ENCODE peak calls at places on chromosomes 11 and 22, in four cellular contexts. One of them, this sample, is unnamed.

GRCh38 chr11:73323464-73323863 is 15.4 kb downstream of the ARHGEF17 start:
- DNase-seq in H1: peak; percentile 80
- DNase-seq in K562: no peak
- DNase-seq in GM12878: no peak
- DNase-seq in this sample: peak; percentile 54

GRCh38 chr11:108887436-108888238 is 222.8 kb downstream of the DDX10 start:
- DNase-seq in H1: no peak
- DNase-seq in K562: no peak
- DNase-seq in GM12878: no peak
- DNase-seq in this sample: no peak

GRCh38 chr22:33332538-33332937 is 274.4 kb upstream of the SYN3 start:
- DNase-seq in H1: no peak
- DNase-seq in K562: peak; percentile 2
- DNase-seq in GM12878: no peak
- DNase-seq in this sample: no peak

GRCh38 chr11:62280452-62280851 is 10.5 kb downstream of the SCGB2A2 start:
- DNase-seq in H1: no peak
- DNase-seq in K562: no peak
- DNase-seq in GM12878: no peak
- DNase-seq in this sample: no peak

GRCh38 chr11:119125849-119126248 is 4.5 kb downstream of the HINFP start:
- DNase-seq in H1: no peak
- DNase-seq in K562: peak; percentile 19
- DNase-seq in GM12878: no peak
- DNase-seq in this sample: no peak

GRCh38 chr11:76701701-76702100 is 31.2 kb upstream of the LRRC32 start:
- DNase-seq in H1: no peak
- DNase-seq in K562: peak; percentile 60
- DNase-seq in GM12878: no peak
- DNase-seq in this sample: no peak

GRCh38 chr11:57567512-57568329 is at the start of gene UBE2L6:
- DNase-seq in H1: peak; percentile 80
- DNase-seq in K562: peak; percentile 69
- DNase-seq in GM12878: no peak
- DNase-seq in this sample: peak; percentile 91

GRCh38 chr11:128512478-128513127 is 74.8 kb downstream of the ETS1 start:
- DNase-seq in H1: no peak
- DNase-seq in K562: no peak
- DNase-seq in GM12878: no peak
- DNase-seq in this sample: no peak

GRCh38 chr11:62497132-62497915 is 49.3 kb downstream of the AHNAK start:
- DNase-seq in H1: no peak
- DNase-seq in K562: peak; percentile 38
- DNase-seq in GM12878: peak; percentile 13
- DNase-seq in this sample: peak; percentile 66

GRCh38 chr11:71580057-71581003 is 2.3 kb downstream of the KRTAP5-11 start:
- DNase-seq in H1: no peak
- DNase-seq in K562: peak; percentile 70
- DNase-seq in GM12878: no peak
- DNase-seq in this sample: peak; percentile 84

GRCh38 chr22:25210831-25211230 is 8.6 kb upstream of the CRYBB2 start:
- DNase-seq in H1: no peak
- DNase-seq in K562: no peak
- DNase-seq in GM12878: no peak
- DNase-seq in this sample: no peak

GRCh38 chr11:9815486-9816136 is 151.7 kb downstream of the SWAP70 start:
- DNase-seq in H1: no peak
- DNase-seq in K562: no peak
- DNase-seq in GM12878: no peak
- DNase-seq in this sample: no peak

GRCh38 chr22:23803001-23803819 is 16.4 kb downstream of the SMARCB1 start:
- DNase-seq in H1: no peak
- DNase-seq in K562: no peak
- DNase-seq in GM12878: no peak
- DNase-seq in this sample: no peak

GRCh38 chr11:59898652-59899051 is 20.1 kb downstream of the OOSP3 start:
- DNase-seq in H1: no peak
- DNase-seq in K562: no peak
- DNase-seq in GM12878: no peak
- DNase-seq in this sample: no peak

GRCh38 chr11:57491371-57492061 is 24.0 kb downstream of the SLC43A1 start:
- DNase-seq in H1: peak; percentile 90
- DNase-seq in K562: peak; percentile 76
- DNase-seq in GM12878: no peak
- DNase-seq in this sample: peak; percentile 73

GRCh38 chr11:33773399-33774355 is 643 bp downstream of the FBXO3 start:
- DNase-seq in H1: peak; percentile 78
- DNase-seq in K562: peak; percentile 18
- DNase-seq in GM12878: no peak
- DNase-seq in this sample: peak; percentile 39

GRCh38 chr11:73053964-73054363 is 88.2 kb downstream of the FCHSD2 start:
- DNase-seq in H1: no peak
- DNase-seq in K562: no peak
- DNase-seq in GM12878: no peak
- DNase-seq in this sample: peak; percentile 17

GRCh38 chr11:73520358-73521061 is 77.4 kb downstream of the FAM168A start:
- DNase-seq in H1: no peak
- DNase-seq in K562: no peak
- DNase-seq in GM12878: peak; percentile 47
- DNase-seq in this sample: peak; percentile 32

GRCh38 chr11:77770629-77771028 is 49.9 kb downstream of the RSF1 start:
- DNase-seq in H1: no peak
- DNase-seq in K562: no peak
- DNase-seq in GM12878: no peak
- DNase-seq in this sample: no peak

GRCh38 chr11:63710476-63711217 is 29.3 kb downstream of the RTN3 start:
- DNase-seq in H1: peak; percentile 38
- DNase-seq in K562: peak; percentile 69
- DNase-seq in GM12878: no peak
- DNase-seq in this sample: no peak

GRCh38 chr11:34214961-34215805 is 109.8 kb downstream of the NAT10 start:
- DNase-seq in H1: no peak
- DNase-seq in K562: no peak
- DNase-seq in GM12878: no peak
- DNase-seq in this sample: no peak

GRCh38 chr11:116366451-116366850 is 406.3 kb downstream of the BUD13 start:
- DNase-seq in H1: no peak
- DNase-seq in K562: no peak
- DNase-seq in GM12878: no peak
- DNase-seq in this sample: peak; percentile 20

GRCh38 chr11:14235701-14236100 is 123.3 kb downstream of the RRAS2 start:
- DNase-seq in H1: no peak
- DNase-seq in K562: no peak
- DNase-seq in GM12878: no peak
- DNase-seq in this sample: no peak

GRCh38 chr11:63916837-63917684 is at the start of gene RCOR2:
- DNase-seq in H1: peak; percentile 88
- DNase-seq in K562: peak; percentile 86
- DNase-seq in GM12878: no peak
- DNase-seq in this sample: peak; percentile 98

GRCh38 chr11:110075087-110075821 is 17.9 kb upstream of the ZC3H12C start:
- DNase-seq in H1: no peak
- DNase-seq in K562: peak; percentile 70
- DNase-seq in GM12878: no peak
- DNase-seq in this sample: no peak

GRCh38 chr11:64472593-64473455 is 113.9 kb downstream of the RPS6KA4 start:
- DNase-seq in H1: peak; percentile 14
- DNase-seq in K562: peak; percentile 78
- DNase-seq in GM12878: no peak
- DNase-seq in this sample: no peak

GRCh38 chr11:43579171-43579918 is 101.2 kb upstream of the HSD17B12 start:
- DNase-seq in H1: peak; percentile 86
- DNase-seq in K562: peak; percentile 57
- DNase-seq in GM12878: no peak
- DNase-seq in this sample: peak; percentile 78

GRCh38 chr22:38745676-38746460 is 9.9 kb downstream of the SUN2 start:
- DNase-seq in H1: no peak
- DNase-seq in K562: no peak
- DNase-seq in GM12878: no peak
- DNase-seq in this sample: no peak

GRCh38 chr11:1565173-1565903 is 6.7 kb downstream of the DUSP8 start:
- DNase-seq in H1: no peak
- DNase-seq in K562: no peak
- DNase-seq in GM12878: no peak
- DNase-seq in this sample: no peak

GRCh38 chr11:1567052-1567720 is 4.9 kb downstream of the DUSP8 start:
- DNase-seq in H1: no peak
- DNase-seq in K562: no peak
- DNase-seq in GM12878: no peak
- DNase-seq in this sample: no peak

GRCh38 chr11:1565904-1566247 is 6.2 kb downstream of the DUSP8 start:
- DNase-seq in H1: no peak
- DNase-seq in K562: no peak
- DNase-seq in GM12878: no peak
- DNase-seq in this sample: no peak

GRCh38 chr11:1567721-1568100 is 4.4 kb downstream of the DUSP8 start:
- DNase-seq in H1: no peak
- DNase-seq in K562: no peak
- DNase-seq in GM12878: no peak
- DNase-seq in this sample: peak; percentile 25

GRCh38 chr11:1566381-1567051 is 5.6 kb downstream of the DUSP8 start:
- DNase-seq in H1: peak; percentile 54
- DNase-seq in K562: peak; percentile 38
- DNase-seq in GM12878: no peak
- DNase-seq in this sample: no peak
- TF ChIP-seq RAD21 in H1: peak; percentile 35
- TF ChIP-seq RAD21 in K562: no peak
- TF ChIP-seq RAD21 in GM12878: no peak
- TF ChIP-seq RAD21 in this sample: no peak

DNA sequence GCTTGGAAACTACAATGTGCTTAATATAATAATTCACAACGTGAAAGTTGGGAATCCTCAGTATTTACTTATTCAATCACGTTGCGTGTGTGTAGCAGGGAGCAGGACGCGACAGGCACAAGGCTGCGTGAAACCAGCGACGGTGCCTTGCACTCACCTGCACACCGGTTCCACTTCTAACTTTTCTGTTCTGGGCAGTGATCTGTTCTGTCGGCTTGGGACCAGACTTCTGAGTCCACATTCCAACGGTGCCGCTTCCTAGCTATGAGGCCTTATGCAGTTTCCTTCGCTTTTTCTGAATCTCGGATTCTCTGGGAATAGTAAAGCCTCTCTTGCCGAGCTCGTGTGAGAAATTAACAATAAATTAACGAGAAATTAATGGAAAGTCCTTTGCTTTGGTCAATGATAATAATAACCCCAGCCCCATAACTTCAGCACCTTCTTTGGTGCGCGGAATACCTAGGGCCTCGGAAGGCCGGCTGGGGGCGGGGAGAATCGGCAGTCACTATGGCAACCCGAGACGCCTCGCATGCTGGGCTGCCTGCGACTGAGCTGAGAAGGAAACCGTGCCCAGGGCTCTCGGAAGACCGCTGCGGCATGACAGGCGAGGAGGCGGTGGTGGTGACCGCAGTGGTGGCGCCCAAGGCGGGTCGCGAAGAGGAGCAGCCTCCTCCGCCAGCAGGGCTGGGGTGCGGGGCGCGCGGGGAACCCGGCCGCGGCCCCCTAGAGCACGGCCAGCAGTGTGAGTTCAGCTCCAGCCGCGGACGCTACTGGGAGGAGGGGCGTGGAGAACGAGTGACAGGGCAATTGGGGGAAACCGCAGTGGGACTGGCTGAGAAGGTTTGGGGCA is at the start of gene C11orf97:
- DNase-seq in H1: peak; percentile 88
- DNase-seq in K562: peak; percentile 44
- DNase-seq in GM12878: no peak
- DNase-seq in this sample: peak; percentile 82
- TF ChIP-seq NRF1 in H1: no peak
- TF ChIP-seq NRF1 in K562: no peak
- TF ChIP-seq NRF1 in GM12878: no peak
- TF ChIP-seq NRF1 in this sample: no peak

DNA sequence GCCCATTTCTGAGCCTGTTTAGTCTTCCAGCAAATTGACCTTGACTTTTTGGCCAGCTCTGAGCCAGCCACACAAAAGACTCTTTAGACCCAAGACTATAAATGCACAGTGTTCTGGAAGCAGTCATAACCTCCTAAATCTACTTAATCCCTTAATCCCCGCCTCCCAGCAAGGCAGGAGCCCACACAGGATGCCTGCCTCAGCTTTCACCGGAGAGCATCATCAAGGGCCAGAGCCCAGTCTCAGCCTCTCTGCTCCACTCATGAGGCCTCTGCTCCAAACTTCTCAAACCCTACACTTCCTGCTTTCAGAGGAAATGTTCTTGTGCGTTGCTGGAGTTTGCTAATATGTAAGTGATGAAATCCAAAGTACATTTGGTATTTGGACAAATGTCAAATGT is 57.9 kb upstream of the FSHB start:
- DNase-seq in H1: no peak
- DNase-seq in K562: no peak
- DNase-seq in GM12878: no peak
- DNase-seq in this sample: no peak
- TF ChIP-seq YY1 in H1: no peak
- TF ChIP-seq YY1 in K562: no peak
- TF ChIP-seq YY1 in GM12878: no peak
- TF ChIP-seq YY1 in this sample: no peak

GRCh38 chr22:18152519-18152918 is 2.5 kb downstream of the USP18 start:
- DNase-seq in H1: no peak
- DNase-seq in K562: no peak
- DNase-seq in GM12878: peak; percentile 26
- DNase-seq in this sample: no peak
- TF ChIP-seq RAD21 in H1: no peak
- TF ChIP-seq RAD21 in K562: no peak
- TF ChIP-seq RAD21 in GM12878: no peak
- TF ChIP-seq RAD21 in this sample: no peak

GRCh38 chr11:95925011-95925410 is 1.1 kb upstream of the MTMR2 start:
- DNase-seq in H1: no peak
- DNase-seq in K562: peak; percentile 72
- DNase-seq in GM12878: no peak
- DNase-seq in this sample: no peak
- TF ChIP-seq NRF1 in H1: no peak
- TF ChIP-seq NRF1 in K562: no peak
- TF ChIP-seq NRF1 in GM12878: no peak
- TF ChIP-seq NRF1 in this sample: no peak

DNA sequence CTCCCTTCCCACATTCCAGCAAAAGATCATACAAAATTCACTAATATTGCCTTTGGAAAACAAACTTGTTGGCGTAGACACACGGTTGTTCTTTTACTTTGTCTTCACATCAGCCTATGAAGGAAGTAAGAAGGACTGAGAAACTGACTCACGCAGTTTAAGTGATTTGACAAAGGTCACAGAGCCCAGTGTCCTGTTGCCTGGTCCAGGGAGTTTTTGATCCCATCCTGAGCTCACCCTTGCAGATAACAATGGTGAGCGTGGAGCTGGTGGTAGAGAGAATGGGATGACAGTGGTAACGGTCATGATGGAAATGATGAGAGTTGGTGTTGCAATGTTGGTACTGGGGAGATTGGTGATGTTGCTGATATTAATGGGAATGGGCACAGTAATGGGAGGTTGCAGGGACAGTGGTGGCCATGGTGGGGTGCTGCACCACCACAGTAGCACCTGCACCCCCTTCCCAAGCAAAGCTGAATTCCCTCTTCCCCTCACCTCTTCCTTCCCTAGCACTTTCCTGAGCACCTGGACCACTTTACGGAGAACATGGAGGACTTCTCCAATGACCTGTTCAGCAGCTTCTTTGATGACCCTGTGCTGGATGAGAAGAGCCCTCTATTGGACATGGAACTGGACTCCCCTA is 22.1 kb downstream of the CREB3L1 start:
- DNase-seq in H1: no peak
- DNase-seq in K562: no peak
- DNase-seq in GM12878: no peak
- DNase-seq in this sample: no peak
- TF ChIP-seq YY1 in H1: no peak
- TF ChIP-seq YY1 in K562: no peak
- TF ChIP-seq YY1 in GM12878: no peak
- TF ChIP-seq YY1 in this sample: no peak

GRCh38 chr11:65522640-65523322 is 2.1 kb upstream of the SCYL1 start:
- DNase-seq in H1: no peak
- DNase-seq in K562: peak; percentile 77
- DNase-seq in GM12878: no peak
- DNase-seq in this sample: no peak
- TF ChIP-seq RAD21 in H1: no peak
- TF ChIP-seq RAD21 in K562: no peak
- TF ChIP-seq RAD21 in GM12878: no peak
- TF ChIP-seq RAD21 in this sample: no peak